ENCODE peak calls at places on chromosomes 2 and 18, in four cellular contexts. K is gastrocnemius medialis, S is germinal center, G is BJ. V is an unnamed sample.

GRCh38 chr18:2104620-2105462 is 466.5 kb downstream of the METTL4 start:
- DNase-seq in K (no peak), S (peak; percentile 59), G (no peak), V (no peak)

GRCh38 chr2:181374741-181375675 is 82.2 kb upstream of the ITGA4 start:
- DNase-seq in K (no peak), S (no peak), G (no peak), V (peak; percentile 44)

GRCh38 chr18:22024924-22025323 is 144.5 kb upstream of the GATA6 start:
- DNase-seq in K (no peak), S (no peak), G (no peak), V (no peak)

GRCh38 chr2:13015941-13016340 is 299.2 kb downstream of the TRIB2 start:
- DNase-seq in K (no peak), S (no peak), G (no peak), V (no peak)

GRCh38 chr2:8193686-8194615 is 487.9 kb upstream of the ID2 start:
- DNase-seq in K (no peak), S (no peak), G (no peak), V (no peak)

GRCh38 chr2:188130317-188130716 is 161.4 kb upstream of the GULP1 start:
- DNase-seq in K (no peak), S (no peak), G (no peak), V (no peak)

GRCh38 chr18:55422456-55423185 is 165.4 kb downstream of the TCF4 start:
- DNase-seq in K (peak; percentile 18), S (no peak), G (no peak), V (no peak)

GRCh38 chr2:2123259-2123658 is 207.8 kb downstream of the MYT1L start:
- DNase-seq in K (no peak), S (no peak), G (no peak), V (no peak)

GRCh38 chr2:174023591-174024523 is 58.7 kb upstream of the SP3 start:
- DNase-seq in K (peak; percentile 81), S (no peak), G (peak; percentile 82), V (peak; percentile 96)

GRCh38 chr2:16117791-16118610 is 177.7 kb downstream of the MYCN start:
- DNase-seq in K (no peak), S (no peak), G (no peak), V (no peak)